ENCODE peak calls at places on chromosomes 6 and 20, in ten cellular contexts. V is amniotic stem cell; Z is stimulated activated CD8-positive, alpha-beta memory T cell treated with anti-CD3 and anti-CD28 coated beads, Interleukin-15, amount 100 ng/mL, for 4 hours; W is cardiac muscle cell; C is right cardiac atrium; S is NCI-H2029; U is neuronal stem cell; G is GF-D8; K is NCI-H510A; T is SK-N-SH. D is an unnamed sample.

GRCh38 chr20:2109425-2110210 is 8.0 kb downstream of the STK35 start:
- DNase-seq in V (no peak), Z (no peak), W (peak), C (peak), S (no peak), U (no peak), G (no peak), K (no peak), T (no peak), D (no peak)

GRCh38 chr6:7463785-7464184 is 74.2 kb downstream of the RIOK1 start:
- DNase-seq in V (no peak), Z (no peak), W (peak), C (no peak), S (no peak), U (peak), G (no peak), K (no peak), T (no peak), D (no peak)

GRCh38 chr6:169289671-169290408 is 36.2 kb upstream of the THBS2 start:
- DNase-seq in V (no peak), Z (no peak), W (peak), C (peak), S (no peak), U (no peak), G (no peak), K (no peak), T (no peak), D (peak)

GRCh38 chr6:42118162-42119001 is 24.0 kb downstream of the C6orf132 start:
- DNase-seq in V (no peak), Z (no peak), W (peak), C (peak), S (peak), U (no peak), G (no peak), K (no peak), T (peak), D (no peak)

GRCh38 chr6:3321042-3321441 is 62.3 kb downstream of the PSMG4 start:
- DNase-seq in V (no peak), Z (no peak), W (no peak), C (no peak), S (no peak), U (no peak), G (no peak), K (no peak), T (no peak), D (peak)

GRCh38 chr6:164303092-164304007 is 888.8 kb downstream of the QKI start:
- DNase-seq in V (no peak), Z (no peak), W (peak), C (peak), S (no peak), U (no peak), G (no peak), K (no peak), T (no peak), D (peak)

GRCh38 chr6:148967546-148967945 is 220.7 kb downstream of the UST start:
- DNase-seq in V (no peak), Z (no peak), W (no peak), C (peak), S (no peak), U (no peak), G (no peak), K (no peak), T (no peak), D (no peak)

GRCh38 chr6:164927288-164928040 is 381.9 kb downstream of the C6orf118 start:
- DNase-seq in V (peak), Z (peak), W (peak), C (peak), S (peak), U (peak), G (peak), K (no peak), T (peak), D (peak)

GRCh38 chr6:52909531-52909930 is at the start of gene GSTA3:
- DNase-seq in V (no peak), Z (no peak), W (no peak), C (no peak), S (no peak), U (no peak), G (no peak), K (no peak), T (no peak), D (no peak)

GRCh38 chr20:9927224-9927623 is 88.3 kb upstream of the PAK5 start:
- DNase-seq in V (no peak), Z (no peak), W (peak), C (no peak), S (no peak), U (no peak), G (no peak), K (no peak), T (no peak), D (no peak)

GRCh38 chr6:159979136-159979874 is 10.4 kb downstream of the IGF2R start:
- DNase-seq in V (no peak), Z (peak), W (peak), C (no peak), S (peak), U (no peak), G (peak), K (peak), T (no peak), D (no peak)

GRCh38 chr6:108951351-108951953 is 103.2 kb downstream of the ARMC2 start:
- DNase-seq in V (no peak), Z (no peak), W (peak), C (no peak), S (no peak), U (no peak), G (no peak), K (no peak), T (no peak), D (no peak)